ENCODE peak calls at places on chromosomes 11 and 22, in four cellular contexts. One of them, this sample, is unnamed.

GRCh38 chr11:129119036-129119435 is 73.1 kb downstream of the ARHGAP32 start:
- DNase-seq in HEK293T: no peak
- DNase-seq in GM12878: no peak
- DNase-seq in K562: no peak
- DNase-seq in this sample: no peak

GRCh38 chr11:122748968-122749687 is 89.2 kb upstream of the CRTAM start:
- DNase-seq in HEK293T: no peak
- DNase-seq in GM12878: peak; percentile 56
- DNase-seq in K562: no peak
- DNase-seq in this sample: no peak

GRCh38 chr11:78548911-78549572 is 25.6 kb downstream of the NARS2 start:
- DNase-seq in HEK293T: no peak
- DNase-seq in GM12878: no peak
- DNase-seq in K562: no peak
- DNase-seq in this sample: no peak

GRCh38 chr11:108319541-108320145 is 96.8 kb downstream of the ATM start:
- DNase-seq in HEK293T: no peak
- DNase-seq in GM12878: no peak
- DNase-seq in K562: no peak
- DNase-seq in this sample: no peak

GRCh38 chr11:23217072-23217471 is 356.8 kb upstream of the CCDC179 start:
- DNase-seq in HEK293T: no peak
- DNase-seq in GM12878: no peak
- DNase-seq in K562: no peak
- DNase-seq in this sample: no peak

GRCh38 chr22:29142116-29142515 is 63.6 kb upstream of the EMID1 start:
- DNase-seq in HEK293T: no peak
- DNase-seq in GM12878: no peak
- DNase-seq in K562: no peak
- DNase-seq in this sample: no peak

GRCh38 chr11:102343789-102344188 is 3.2 kb upstream of the BIRC2 start:
- DNase-seq in HEK293T: no peak
- DNase-seq in GM12878: no peak
- DNase-seq in K562: no peak
- DNase-seq in this sample: no peak

GRCh38 chr11:107385361-107385982 is 72.2 kb downstream of the CWF19L2 start:
- DNase-seq in HEK293T: no peak
- DNase-seq in GM12878: no peak
- DNase-seq in K562: no peak
- DNase-seq in this sample: peak; percentile 88

GRCh38 chr22:45429921-45430775 is 16.7 kb downstream of the RIBC2 start:
- DNase-seq in HEK293T: no peak
- DNase-seq in GM12878: no peak
- DNase-seq in K562: no peak
- DNase-seq in this sample: no peak
- TF ChIP-seq TARDBP in HEK293T: no peak
- TF ChIP-seq TARDBP in GM12878: no peak
- TF ChIP-seq TARDBP in K562: no peak
- TF ChIP-seq TARDBP in this sample: no peak

DNA sequence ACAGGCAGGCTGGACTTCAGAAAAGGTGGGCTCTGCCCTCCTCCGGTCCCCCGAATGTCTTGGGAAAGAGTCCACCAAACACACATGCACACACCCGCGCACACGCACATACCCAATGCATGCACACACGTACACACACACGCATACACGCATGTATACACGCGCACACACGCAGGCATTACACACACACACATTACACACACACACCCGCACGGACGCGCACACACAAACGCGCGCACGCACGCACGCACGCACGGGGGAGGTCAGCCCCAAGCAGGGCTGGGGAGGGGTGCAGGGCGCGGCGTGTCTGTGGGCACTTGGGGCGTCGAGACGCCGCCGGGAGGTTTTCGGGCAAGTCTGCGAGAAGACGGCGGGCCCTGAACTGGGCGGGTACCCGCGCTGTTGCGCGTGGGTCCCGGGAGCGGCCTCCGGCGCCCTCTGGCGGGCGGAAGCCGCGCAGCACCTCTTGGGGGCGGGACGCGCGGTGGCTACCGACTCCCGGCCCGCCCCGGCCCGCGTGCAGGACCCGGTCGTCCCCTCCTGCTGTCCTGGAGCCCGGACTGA is 3.5 kb downstream of the SEPTIN5 start:
- DNase-seq in HEK293T: peak; percentile 92
- DNase-seq in GM12878: no peak
- DNase-seq in K562: no peak
- DNase-seq in this sample: no peak
- TF ChIP-seq TARDBP in HEK293T: peak; percentile 88
- TF ChIP-seq TARDBP in GM12878: no peak
- TF ChIP-seq TARDBP in K562: no peak
- TF ChIP-seq TARDBP in this sample: no peak

DNA sequence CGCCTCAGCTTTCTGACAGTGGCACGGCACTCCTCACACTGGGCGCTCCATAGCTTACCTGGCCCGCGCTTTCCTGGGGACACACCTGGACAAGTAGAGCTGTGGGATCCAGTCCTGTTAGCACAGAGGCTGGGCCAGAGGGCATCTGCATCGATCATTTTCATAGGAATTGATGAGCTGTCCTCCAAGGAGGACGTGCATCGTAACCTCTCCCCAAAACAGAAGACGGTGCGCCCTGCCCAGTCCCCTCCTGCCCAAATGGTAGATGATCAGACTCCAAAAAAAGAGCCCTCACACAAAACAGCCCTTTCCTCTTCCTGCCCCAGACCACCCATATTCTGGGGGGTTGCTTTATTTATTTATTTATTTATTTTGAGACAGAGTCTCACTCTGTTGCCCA is 161.2 kb downstream of the CTTN start:
- DNase-seq in HEK293T: no peak
- DNase-seq in GM12878: no peak
- DNase-seq in K562: no peak
- DNase-seq in this sample: no peak
- TF ChIP-seq TARDBP in HEK293T: no peak
- TF ChIP-seq TARDBP in GM12878: no peak
- TF ChIP-seq TARDBP in K562: no peak
- TF ChIP-seq TARDBP in this sample: no peak

DNA sequence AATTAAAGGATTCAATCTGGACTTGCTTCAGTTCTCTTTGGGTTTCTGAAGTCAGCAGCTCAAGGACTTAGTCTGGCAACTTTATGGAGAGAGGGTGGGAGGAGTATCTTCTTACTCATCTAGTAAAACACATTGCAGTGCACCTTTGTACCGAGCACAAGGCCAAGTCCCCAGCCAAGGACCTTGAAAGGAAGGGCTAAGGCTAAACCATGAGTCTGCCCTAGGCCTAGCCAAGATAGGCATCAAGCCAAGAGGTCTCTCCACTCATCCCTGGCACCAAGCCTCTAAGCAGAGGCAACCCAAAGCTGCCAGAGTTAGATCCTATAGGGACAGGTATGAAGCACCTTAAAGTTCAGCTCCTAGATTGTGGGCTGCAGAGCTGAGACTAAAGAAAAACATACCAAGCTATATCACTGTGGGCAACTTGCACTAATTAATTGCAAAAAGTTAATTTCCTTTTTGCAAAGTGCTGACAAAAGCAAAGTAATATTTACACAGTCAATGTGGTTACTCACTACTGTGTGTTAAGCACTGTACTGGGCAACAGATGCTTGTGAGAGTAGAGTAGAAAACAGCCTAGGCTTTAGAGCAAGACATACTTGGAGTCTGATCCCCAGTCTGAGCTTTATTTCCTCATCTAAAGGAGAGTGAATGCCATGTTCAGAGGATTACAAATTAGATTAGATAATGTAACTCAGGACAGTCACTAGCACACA is 7.3 kb downstream of the COA4 start:
- DNase-seq in HEK293T: no peak
- DNase-seq in GM12878: no peak
- DNase-seq in K562: no peak
- DNase-seq in this sample: no peak
- TF ChIP-seq TARDBP in HEK293T: no peak
- TF ChIP-seq TARDBP in GM12878: no peak
- TF ChIP-seq TARDBP in K562: no peak
- TF ChIP-seq TARDBP in this sample: no peak

GRCh38 chr11:8610532-8611116 is 16.6 kb upstream of the STK33 start:
- DNase-seq in HEK293T: no peak
- DNase-seq in GM12878: no peak
- DNase-seq in K562: no peak
- DNase-seq in this sample: no peak
- TF ChIP-seq TARDBP in HEK293T: no peak
- TF ChIP-seq TARDBP in GM12878: no peak
- TF ChIP-seq TARDBP in K562: no peak
- TF ChIP-seq TARDBP in this sample: no peak

GRCh38 chr11:3803726-3804510 is 4.4 kb upstream of the PGAP2 start:
- DNase-seq in HEK293T: no peak
- DNase-seq in GM12878: no peak
- DNase-seq in K562: no peak
- DNase-seq in this sample: no peak
- TF ChIP-seq TARDBP in HEK293T: no peak
- TF ChIP-seq TARDBP in GM12878: no peak
- TF ChIP-seq TARDBP in K562: no peak
- TF ChIP-seq TARDBP in this sample: no peak

GRCh38 chr11:121610706-121611105 is 157.9 kb upstream of the SORL1-AS1 start:
- DNase-seq in HEK293T: no peak
- DNase-seq in GM12878: no peak
- DNase-seq in K562: no peak
- DNase-seq in this sample: no peak

GRCh38 chr11:121611242-121611641 is 158.5 kb upstream of the SORL1-AS1 start:
- DNase-seq in HEK293T: no peak
- DNase-seq in GM12878: no peak
- DNase-seq in K562: no peak
- DNase-seq in this sample: no peak

GRCh38 chr11:121613724-121614123 is 161.0 kb upstream of the SORL1-AS1 start:
- DNase-seq in HEK293T: no peak
- DNase-seq in GM12878: no peak
- DNase-seq in K562: no peak
- DNase-seq in this sample: no peak

GRCh38 chr11:121614661-121615240 is 162.0 kb upstream of the SORL1-AS1 start:
- DNase-seq in HEK293T: no peak
- DNase-seq in GM12878: no peak
- DNase-seq in K562: no peak
- DNase-seq in this sample: no peak

GRCh38 chr11:121615506-121615905 is 162.7 kb upstream of the SORL1-AS1 start:
- DNase-seq in HEK293T: no peak
- DNase-seq in GM12878: no peak
- DNase-seq in K562: no peak
- DNase-seq in this sample: no peak
- TF ChIP-seq TARDBP in HEK293T: no peak
- TF ChIP-seq TARDBP in GM12878: no peak
- TF ChIP-seq TARDBP in K562: no peak
- TF ChIP-seq TARDBP in this sample: no peak

GRCh38 chr11:67639438-67639859 is at the start of gene TBX10:
- DNase-seq in HEK293T: no peak
- DNase-seq in GM12878: no peak
- DNase-seq in K562: no peak
- DNase-seq in this sample: no peak

GRCh38 chr11:67638535-67639437 is 777 bp downstream of the TBX10 start:
- DNase-seq in HEK293T: no peak
- DNase-seq in GM12878: no peak
- DNase-seq in K562: no peak
- DNase-seq in this sample: no peak

GRCh38 chr11:67641302-67642147 is 2.0 kb upstream of the TBX10 start:
- DNase-seq in HEK293T: no peak
- DNase-seq in GM12878: no peak
- DNase-seq in K562: no peak
- DNase-seq in this sample: peak; percentile 32

GRCh38 chr11:67640758-67641113 is 1.2 kb upstream of the TBX10 start:
- DNase-seq in HEK293T: no peak
- DNase-seq in GM12878: no peak
- DNase-seq in K562: no peak
- DNase-seq in this sample: no peak

GRCh38 chr11:67640021-67640757 is 626 bp upstream of the TBX10 start:
- DNase-seq in HEK293T: peak; percentile 74
- DNase-seq in GM12878: no peak
- DNase-seq in K562: peak; percentile 74
- DNase-seq in this sample: peak; percentile 55
- TF ChIP-seq TARDBP in HEK293T: no peak
- TF ChIP-seq TARDBP in GM12878: no peak
- TF ChIP-seq TARDBP in K562: no peak
- TF ChIP-seq TARDBP in this sample: no peak

DNA sequence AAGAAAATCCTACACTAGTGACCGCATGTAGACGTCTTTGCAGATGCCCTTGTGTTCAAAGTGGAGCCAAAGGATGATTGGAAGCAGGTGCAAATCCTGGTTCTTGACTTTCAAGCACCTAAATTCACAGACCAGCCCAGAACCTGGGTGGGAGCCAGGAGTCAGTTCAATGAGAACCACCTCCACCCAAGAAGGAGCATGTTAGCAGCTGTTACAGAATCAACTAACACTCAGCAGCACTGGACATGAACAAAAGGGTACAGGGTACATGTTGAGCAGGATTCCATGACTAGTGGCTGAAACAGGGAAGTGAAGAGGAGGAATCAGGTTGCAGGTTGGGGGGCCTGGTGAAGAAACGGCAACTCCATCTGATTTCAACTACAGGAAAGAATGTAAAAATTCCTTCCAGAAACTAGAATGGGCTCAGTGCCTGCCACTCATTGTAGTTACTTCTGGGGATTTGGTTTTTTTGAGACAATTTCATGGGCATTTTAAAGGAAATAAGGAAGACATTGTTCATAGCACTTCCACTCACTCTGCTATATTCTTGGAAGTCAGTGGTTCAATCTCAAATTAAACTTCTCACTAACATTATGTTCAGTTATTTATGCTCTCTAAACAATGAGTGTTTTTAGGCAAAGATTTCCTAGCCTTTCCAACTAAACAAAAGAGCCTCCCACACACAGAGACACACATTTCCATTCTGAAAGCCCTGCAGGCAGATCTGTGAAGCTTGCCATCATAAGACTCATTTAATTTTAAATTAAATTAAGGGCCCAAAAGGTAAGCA is 173.3 kb downstream of the CADM1 start:
- DNase-seq in HEK293T: no peak
- DNase-seq in GM12878: no peak
- DNase-seq in K562: no peak
- DNase-seq in this sample: no peak
- TF ChIP-seq TARDBP in HEK293T: no peak
- TF ChIP-seq TARDBP in GM12878: no peak
- TF ChIP-seq TARDBP in K562: no peak
- TF ChIP-seq TARDBP in this sample: no peak